ENCODE peak calls at places on chromosomes 1 and 21, in six cellular contexts. F, Z, G, N, D and Q are unnamed samples.

GRCh38 chr1:200240655-200241054 is 169.2 kb downstream of the ZNF281 start:
- DNase-seq in F (no peak), Z (no peak), N (no peak), G (no peak), D (no peak), Q (no peak)

GRCh38 chr21:44687671-44688070 is 5.7 kb upstream of the KRTAP12-1 start:
- DNase-seq in D (no peak), N (no peak), Z (no peak), G (no peak), F (no peak), Q (no peak)

GRCh38 chr1:13864760-13865159 is 164.8 kb downstream of the PRDM2 start:
- DNase-seq in D (no peak), F (no peak), N (no peak), G (no peak), Z (no peak), Q (no peak)

GRCh38 chr1:218521414-218522169 is 176.5 kb downstream of the TGFB2 start:
- DNase-seq in F (peak; percentile 19), N (no peak), G (no peak), Z (peak; percentile 44), D (peak; percentile 27), Q (no peak)

GRCh38 chr1:241827308-241827707 is 20.7 kb upstream of the EXO1 start:
- DNase-seq in F (no peak), Z (no peak), G (no peak), D (no peak), N (no peak), Q (no peak)

GRCh38 chr21:29146726-29147125 is 16.3 kb downstream of the MAP3K7CL start:
- DNase-seq in G (no peak), D (no peak), N (no peak), F (no peak), Z (no peak), Q (no peak)

GRCh38 chr1:23227806-23228205 is 10.5 kb upstream of the HTR1D start:
- DNase-seq in F (no peak), D (no peak), N (no peak), Z (no peak), G (no peak), Q (no peak)

GRCh38 chr1:21212126-21212525 is 35.4 kb upstream of the EIF4G3 start:
- DNase-seq in N (no peak), Z (no peak), F (no peak), D (no peak), G (no peak), Q (no peak)

GRCh38 chr1:234164098-234164709 is 209.1 kb upstream of the COA6 start:
- DNase-seq in G (no peak), Z (no peak), D (no peak), N (no peak), F (no peak), Q (no peak)

GRCh38 chr1:39689635-39690034 is 1.6 kb downstream of the HPCAL4 start:
- DNase-seq in G (no peak), N (no peak), Z (no peak), F (no peak), D (no peak), Q (no peak)

GRCh38 chr1:64423526-64423925 is 46.4 kb upstream of the CACHD1 start:
- DNase-seq in Z (no peak), N (no peak), F (no peak), G (no peak), D (no peak), Q (no peak)

GRCh38 chr1:60415696-60416095 is 342.1 kb upstream of the C1orf87 start:
- DNase-seq in D (no peak), Z (no peak), G (no peak), N (no peak), F (no peak), Q (no peak)

GRCh38 chr1:6037338-6037762 is 8.3 kb upstream of the KCNAB2 start:
- DNase-seq in G (no peak), Z (peak; percentile 86), N (no peak), D (no peak), F (no peak), Q (no peak)

GRCh38 chr21:39144191-39144590 is 39.1 kb downstream of the PSMG1 start:
- DNase-seq in N (no peak), Z (no peak), G (no peak), D (no peak), F (no peak), Q (no peak)

GRCh38 chr1:97844552-97845089 is 76.2 kb downstream of the DPYD start:
- DNase-seq in G (no peak), F (no peak), Z (no peak), D (no peak), N (no peak), Q (no peak)

GRCh38 chr1:199931666-199932377 is 95.7 kb upstream of the NR5A2 start:
- DNase-seq in D (no peak), Z (no peak), N (no peak), G (peak; percentile 52), F (no peak), Q (no peak)

GRCh38 chr1:231629132-231629531 is 2.5 kb downstream of the DISC1 start:
- DNase-seq in D (no peak), F (no peak), G (no peak), N (no peak), Z (no peak), Q (no peak)

GRCh38 chr1:88354256-88354655 is 329.8 kb upstream of the PKN2 start:
- DNase-seq in F (no peak), G (no peak), D (no peak), N (no peak), Z (no peak), Q (no peak)

GRCh38 chr1:89894210-89894668 is 73.4 kb downstream of the LRRC8D start:
- DNase-seq in D (no peak), F (no peak), Z (no peak), G (no peak), N (no peak), Q (no peak)

GRCh38 chr1:203324103-203325003 is 19.0 kb downstream of the BTG2 start:
- DNase-seq in Z (no peak), F (peak; percentile 41), N (no peak), G (no peak), D (no peak), Q (no peak)

GRCh38 chr21:38491536-38491935 is 6.7 kb downstream of the ERG start:
- DNase-seq in N (no peak), Z (no peak), F (no peak), G (no peak), D (no peak), Q (no peak)

GRCh38 chr1:19337289-19337688 is 25.2 kb downstream of the SLC66A1 start:
- DNase-seq in G (no peak), Z (no peak), N (no peak), D (no peak), F (no peak), Q (no peak)

GRCh38 chr1:235160965-235161684 is at the start of gene RBM34:
- DNase-seq in F (peak; percentile 91), D (peak; percentile 92), Z (peak; percentile 51), G (peak; percentile 67), N (peak; percentile 96), Q (peak; percentile 66)

GRCh38 chr1:215599418-215599817 is 32.3 kb downstream of the KCTD3 start:
- DNase-seq in G (no peak), D (no peak), F (no peak), N (no peak), Z (peak; percentile 72), Q (no peak)

GRCh38 chr21:38346286-38346685 is 89.5 kb downstream of the KCNJ15 start:
- DNase-seq in Z (no peak), G (no peak), F (no peak), D (no peak), N (no peak), Q (no peak)

GRCh38 chr1:42128984-42129383 is 24.2 kb upstream of the GUCA2B start:
- DNase-seq in G (no peak), Z (no peak), D (no peak), F (no peak), N (no peak), Q (no peak)

GRCh38 chr1:19476440-19477190 is 8.7 kb downstream of the CAPZB start:
- DNase-seq in D (no peak), F (no peak), Z (no peak), G (no peak), N (no peak), Q (no peak)

GRCh38 chr1:115650961-115651360 is 9.2 kb downstream of the VANGL1 start:
- DNase-seq in F (no peak), D (no peak), Z (no peak), N (no peak), G (no peak), Q (no peak)

GRCh38 chr1:89425056-89425455 is 61.2 kb downstream of the GBP6 start:
- DNase-seq in F (no peak), G (no peak), N (no peak), D (no peak), Z (no peak), Q (no peak)

DNA sequence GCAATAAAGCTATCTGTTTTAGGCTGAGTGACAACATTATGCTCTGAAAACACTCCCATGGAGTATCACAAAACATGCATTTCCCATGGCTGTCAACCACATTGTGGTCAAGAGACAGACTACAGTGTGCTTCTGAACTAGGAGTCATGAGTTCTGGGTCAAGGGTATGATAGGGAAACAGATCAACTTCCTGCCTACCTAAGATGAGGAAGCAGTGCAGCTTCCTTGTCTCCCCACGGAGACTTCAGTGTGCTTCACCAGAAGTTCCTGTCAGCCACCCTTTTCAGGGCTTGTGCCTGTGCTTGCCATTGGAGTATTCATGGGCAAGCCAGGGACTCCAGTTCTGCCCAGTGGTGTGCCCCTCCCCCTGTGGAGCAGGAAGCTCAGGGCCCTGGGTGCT is 19.9 kb downstream of the LCE3E start:
- DNase-seq in D (no peak), N (no peak), G (no peak), Z (no peak), F (no peak), Q (no peak)
- H3K9me3 ChIP-seq in D (no peaks in the 10 kb centered on the region), N (no peaks in the 10 kb centered on the region), G (no peaks in the 10 kb centered on the region), Z (no peaks in the 10 kb centered on the region), F (no peaks in the 10 kb centered on the region), Q (no peaks in the 10 kb centered on the region)

GRCh38 chr1:1538334-1538733 is 2.1 kb downstream of the TMEM240 start:
- DNase-seq in N (no peak), Z (no peak), G (no peak), D (no peak), F (no peak), Q (no peak)
- H3K9me3 ChIP-seq in N (no peaks in the 10 kb centered on the region), Z (no peaks in the 10 kb centered on the region), G (no peaks in the 10 kb centered on the region), D (no peaks in the 10 kb centered on the region), F (no peaks in the 10 kb centered on the region), Q (no peaks in the 10 kb centered on the region)

DNA sequence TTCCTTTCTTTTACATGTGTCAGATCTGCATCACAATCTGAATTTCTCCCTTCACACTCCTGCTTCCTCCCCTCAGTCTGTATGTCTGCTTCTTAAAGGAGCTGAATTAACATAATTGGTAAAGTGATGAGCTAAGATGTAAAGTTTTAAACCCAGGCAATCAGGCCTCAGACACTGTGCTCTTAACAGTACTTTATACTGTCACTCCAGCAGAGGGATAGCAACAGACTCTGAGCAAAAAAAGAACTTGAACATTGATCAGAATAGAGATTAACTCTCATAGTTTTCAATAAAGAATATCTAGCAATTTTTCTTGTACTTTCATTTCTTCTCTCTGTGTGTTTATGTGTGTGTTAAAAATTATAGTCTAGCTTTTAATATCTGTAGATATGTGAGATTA is 110.3 kb downstream of the DUSP10 start:
- DNase-seq in F (no peak), G (no peak), N (no peak), D (no peak), Z (no peak), Q (no peak)
- H3K9me3 ChIP-seq in F (no peaks in the 10 kb centered on the region), G (no peaks in the 10 kb centered on the region), N (no peaks in the 10 kb centered on the region), D (no peaks in the 10 kb centered on the region), Z (no peaks in the 10 kb centered on the region), Q (no peaks in the 10 kb centered on the region)

DNA sequence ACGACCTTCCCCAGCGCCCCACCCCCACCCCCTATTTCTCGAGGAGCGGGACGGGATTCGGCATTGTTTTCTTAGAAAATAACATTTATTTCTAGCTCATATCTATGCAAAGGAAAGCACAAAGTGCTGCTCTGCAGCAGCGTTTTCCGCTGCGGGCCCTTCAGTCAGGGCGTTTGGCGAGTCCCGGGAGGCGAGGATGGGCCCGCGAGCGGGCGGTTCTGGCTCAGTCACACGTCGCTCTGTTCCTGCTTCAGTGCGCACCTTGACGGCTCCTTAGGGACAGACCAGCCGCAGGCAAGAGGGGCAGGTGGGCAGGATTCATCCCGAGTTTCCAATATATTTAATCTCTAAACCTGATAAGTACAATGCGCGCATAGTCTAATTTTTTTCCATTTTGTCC is 5.8 kb downstream of the DMRTA2 start:
- DNase-seq in F (no peak), Z (no peak), G (no peak), D (no peak), N (no peak), Q (no peak)
- H3K9me3 ChIP-seq in F (no peaks in the 10 kb centered on the region), Z (no peaks in the 10 kb centered on the region), G (no peaks in the 10 kb centered on the region), D (no peaks in the 10 kb centered on the region), N (peaks cover 5% of the 10 kb centered on the region), Q (no peaks in the 10 kb centered on the region)